ENCODE peak calls at places on chromosomes 3 and 15, in seven cellular contexts. W, L, K, V, I, M and Y are unnamed samples.

GRCh38 chr3:196179380-196180308 is 31.6 kb downstream of the ZDHHC19 start:
- DNase-seq in I (no peak), M (no peak), W (no peak), L (peak; percentile 66), K (no peak), V (no peak), Y (no peak)

GRCh38 chr3:81302045-81302444 is 459.4 kb downstream of the GBE1 start:
- DNase-seq in V (peak; percentile 58), K (no peak), M (peak; percentile 15), I (peak; percentile 39), W (no peak), L (no peak), Y (peak; percentile 46)

GRCh38 chr3:197139586-197139985 is 110.0 kb upstream of the MELTF start:
- DNase-seq in V (no peak), W (no peak), M (no peak), K (no peak), L (no peak), I (no peak), Y (no peak)

GRCh38 chr3:134685881-134686802 is 35.3 kb upstream of the KY start:
- DNase-seq in K (peak; percentile 63), W (no peak), L (no peak), I (peak; percentile 79), M (no peak), V (no peak), Y (no peak)

GRCh38 chr15:44812029-44812517 is 75.7 kb downstream of the TRIM69 start:
- DNase-seq in L (peak; percentile 87), K (no peak), V (no peak), I (no peak), M (no peak), W (no peak), Y (no peak)

GRCh38 chr3:26967531-26967930 is 345.0 kb downstream of the LRRC3B start:
- DNase-seq in L (no peak), M (no peak), W (no peak), I (no peak), V (no peak), K (no peak), Y (no peak)

GRCh38 chr3:148880681-148881080 is 15.6 kb downstream of the CPA3 start:
- DNase-seq in L (no peak), V (peak; percentile 47), I (no peak), W (no peak), M (no peak), K (no peak), Y (peak; percentile 6)

GRCh38 chr3:66362541-66362941 is 138.3 kb downstream of the LRIG1 start:
- DNase-seq in I (peak; percentile 22), W (no peak), M (no peak), K (peak; percentile 60), V (no peak), L (no peak), Y (no peak)

GRCh38 chr3:55664387-55664786 is 177.3 kb upstream of the WNT5A start:
- DNase-seq in M (no peak), L (no peak), I (no peak), W (no peak), K (no peak), V (no peak), Y (no peak)

GRCh38 chr3:178802993-178803693 is 266.9 kb downstream of the KCNMB2 start:
- DNase-seq in V (no peak), L (no peak), K (no peak), I (no peak), W (no peak), M (no peak), Y (no peak)

GRCh38 chr3:50961361-50961760 is 286.6 kb downstream of the DOCK3 start:
- DNase-seq in K (no peak), I (no peak), L (no peak), V (no peak), M (no peak), W (no peak), Y (no peak)

GRCh38 chr3:123749716-123750115 is 134.4 kb downstream of the MYLK start:
- DNase-seq in V (peak; percentile 35), K (peak; percentile 92), W (no peak), I (peak; percentile 93), L (no peak), M (peak; percentile 37), Y (no peak)

GRCh38 chr15:82159922-82160321 is 102.6 kb downstream of the EFL1 start:
- DNase-seq in V (peak; percentile 79), I (peak; percentile 100), W (no peak), K (peak; percentile 99), M (no peak), L (no peak), Y (no peak)

GRCh38 chr3:64190517-64191515 is 34.5 kb downstream of the PRICKLE2 start:
- DNase-seq in I (peak; percentile 96), V (peak; percentile 57), M (no peak), W (no peak), L (no peak), K (peak; percentile 73), Y (no peak)

GRCh38 chr3:15433531-15433930 is 6.1 kb downstream of the EAF1 start:
- DNase-seq in L (no peak), I (no peak), V (no peak), K (no peak), M (no peak), W (no peak), Y (no peak)

GRCh38 chr3:177777699-177778098 is 580.4 kb upstream of the TBL1XR1 start:
- DNase-seq in I (peak; percentile 45), L (peak; percentile 55), V (peak; percentile 31), K (no peak), M (peak; percentile 44), W (no peak), Y (peak; percentile 41)

GRCh38 chr3:184186184-184186901 is at the start of gene ABCF3:
- DNase-seq in I (peak; percentile 33), V (no peak), W (no peak), L (no peak), K (no peak), M (no peak), Y (no peak)

GRCh38 chr3:94612631-94613030 is 549.8 kb downstream of the NSUN3 start:
- DNase-seq in K (no peak), L (no peak), I (no peak), W (no peak), M (no peak), V (no peak), Y (no peak)

GRCh38 chr3:196634851-196635250 is 4.6 kb upstream of the NRROS start:
- DNase-seq in I (no peak), V (no peak), M (no peak), W (no peak), L (no peak), K (no peak), Y (no peak)

GRCh38 chr15:25832158-25832557 is 31.0 kb downstream of the ATP10A start:
- DNase-seq in V (no peak), L (no peak), W (no peak), K (no peak), M (no peak), I (no peak), Y (no peak)

GRCh38 chr15:58387130-58387529 is 44.7 kb upstream of the LIPC start:
- DNase-seq in M (no peak), L (no peak), I (peak; percentile 65), W (no peak), K (no peak), V (no peak), Y (no peak)

GRCh38 chr15:69462493-69463181 is 10.0 kb downstream of the RPLP1 start:
- DNase-seq in I (peak; percentile 97), V (peak; percentile 99), M (peak; percentile 97), L (peak; percentile 97), W (peak; percentile 97), K (peak; percentile 96), Y (peak; percentile 97)

GRCh38 chr3:6791161-6791560 is 69.8 kb upstream of the GRM7 start:
- DNase-seq in K (no peak), M (no peak), V (no peak), W (no peak), L (no peak), I (no peak), Y (no peak)
- TF ChIP-seq CTCF in K (no peak), M (no peak), V (no peak), W (peak; percentile 55), L (no peak), I (no peak), Y (no peak)

GRCh38 chr15:55116636-55117035 is 80.1 kb downstream of the RSL24D1 start:
- DNase-seq in W (no peak), K (no peak), L (no peak), I (no peak), V (no peak), M (no peak), Y (no peak)

GRCh38 chr15:55118341-55118740 is 78.4 kb downstream of the RSL24D1 start:
- DNase-seq in W (no peak), I (no peak), L (no peak), V (no peak), K (no peak), M (no peak), Y (no peak)
- TF ChIP-seq CTCF in W (no peak), I (no peak), L (no peak), V (no peak), K (no peak), M (no peak), Y (no peak)

DNA sequence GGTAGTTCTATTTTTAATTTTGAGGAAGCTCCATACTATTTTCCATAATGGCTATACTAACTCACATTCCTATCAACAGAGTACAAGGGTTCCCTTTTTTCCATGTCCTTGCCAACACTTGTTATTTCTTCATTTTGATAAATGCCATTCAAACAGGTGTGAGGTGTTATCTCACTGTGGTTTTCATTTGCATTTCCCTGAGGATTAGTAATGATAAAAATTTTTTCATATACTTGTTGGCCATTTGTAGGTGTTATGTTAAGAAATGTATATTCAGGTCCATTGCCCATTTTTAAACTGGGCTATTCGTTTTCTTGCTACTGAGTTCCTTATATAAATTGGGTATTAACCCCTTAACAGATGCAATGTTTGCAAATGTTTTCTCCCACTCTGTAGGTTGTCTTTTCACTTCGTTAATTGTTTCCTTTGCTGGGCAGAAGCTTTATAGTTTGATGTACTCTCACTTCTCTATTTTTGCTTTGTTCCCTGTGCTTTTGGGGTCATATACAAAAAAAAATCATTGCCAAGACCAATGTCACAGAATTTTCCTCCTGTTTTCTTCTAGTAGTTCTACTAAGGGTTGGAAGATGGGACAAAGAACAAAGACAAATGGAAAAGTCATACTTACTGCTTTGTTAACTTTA is 11.0 kb upstream of the VPS39 start:
- DNase-seq in K (no peak), I (no peak), L (no peak), M (no peak), W (no peak), V (no peak), Y (no peak)
- TF ChIP-seq CTCF in K (no peak), I (no peak), L (no peak), M (no peak), W (no peak), V (no peak), Y (no peak)

GRCh38 chr3:41222012-41222411 is 22.7 kb downstream of the CTNNB1 start:
- DNase-seq in V (no peak), I (no peak), L (no peak), M (no peak), K (no peak), W (no peak), Y (no peak)

GRCh38 chr3:41223078-41223477 is 23.8 kb downstream of the CTNNB1 start:
- DNase-seq in V (no peak), K (no peak), W (no peak), I (no peak), M (no peak), L (no peak), Y (no peak)

GRCh38 chr3:41222508-41222907 is 23.2 kb downstream of the CTNNB1 start:
- DNase-seq in M (no peak), V (no peak), L (no peak), K (no peak), W (no peak), I (no peak), Y (no peak)

GRCh38 chr3:41223691-41224090 is 24.4 kb downstream of the CTNNB1 start:
- DNase-seq in I (no peak), V (no peak), M (no peak), K (no peak), L (no peak), W (no peak), Y (no peak)

GRCh38 chr3:41221278-41221677 is 22.0 kb downstream of the CTNNB1 start:
- DNase-seq in L (no peak), I (no peak), M (no peak), W (no peak), V (no peak), K (no peak), Y (no peak)
- TF ChIP-seq CTCF in L (no peak), I (no peak), M (no peak), W (no peak), V (no peak), K (no peak), Y (no peak)